ENCODE peak calls at places on chromosomes 3 and 15, in four cellular contexts. D is GM12878, C is K562, L is HepG2. G is an unnamed sample.

GRCh38 chr3:117603097-117603496 is 893.5 kb downstream of the TUSC7 start:
- DNase-seq in L (no peak), D (no peak), C (no peak), G (no peak)

GRCh38 chr3:52783211-52783555 is 5.8 kb downstream of the ITIH1 start:
- DNase-seq in L (no peak), D (no peak), C (no peak), G (no peak)

GRCh38 chr3:169286992-169287391 is 376.5 kb downstream of the MECOM start:
- DNase-seq in D (no peak), C (no peak), L (no peak), G (no peak)

GRCh38 chr3:1275495-1275894 is 182.7 kb downstream of the CNTN6 start:
- DNase-seq in D (no peak), C (no peak), L (no peak), G (no peak)

GRCh38 chr3:172530566-172530965 is 7.3 kb upstream of the TNFSF10 start:
- DNase-seq in D (no peak), L (no peak), C (peak; percentile 38), G (no peak)

GRCh38 chr3:138125548-138126221 is 6.5 kb downstream of the A4GNT start:
- DNase-seq in L (no peak), C (no peak), D (no peak), G (no peak)

GRCh38 chr3:153099131-153099530 is 62.9 kb upstream of the RAP2B start:
- DNase-seq in L (no peak), C (no peak), D (no peak), G (no peak)

GRCh38 chr3:13200465-13200864 is 127.2 kb upstream of the IQSEC1 start:
- DNase-seq in C (no peak), D (no peak), L (no peak), G (no peak)

GRCh38 chr3:95615592-95616310 is 1198.6 kb upstream of the EPHA6 start:
- DNase-seq in L (no peak), D (no peak), C (no peak), G (no peak)

GRCh38 chr3:42747581-42747980 is 25.5 kb downstream of the CCDC13 start:
- DNase-seq in C (no peak), D (no peak), L (no peak), G (no peak)

GRCh38 chr3:177693596-177693995 is 496.3 kb upstream of the TBL1XR1 start:
- DNase-seq in L (no peak), D (no peak), C (no peak), G (no peak)

GRCh38 chr15:85488997-85489396 is 108.6 kb downstream of the AKAP13 start:
- DNase-seq in D (no peak), C (no peak), L (no peak), G (no peak)

GRCh38 chr15:38696120-38696727 is 131.6 kb upstream of the RASGRP1 start:
- DNase-seq in D (no peak), L (no peak), C (no peak), G (no peak)

GRCh38 chr3:197023998-197024651 is 5.5 kb downstream of the MELTF start:
- DNase-seq in C (no peak), D (no peak), L (no peak), G (no peak)

GRCh38 chr3:167821248-167821805 is 85.8 kb downstream of the SERPINI1 start:
- DNase-seq in L (no peak), C (no peak), D (no peak), G (no peak)

GRCh38 chr3:13414040-13414729 is 5.9 kb downstream of the NUP210 start:
- DNase-seq in C (no peak), L (no peak), D (peak; percentile 89), G (no peak)

GRCh38 chr3:138042043-138042442 is 32.1 kb downstream of the CLDN18 start:
- DNase-seq in D (no peak), C (no peak), L (no peak), G (no peak)

GRCh38 chr3:45057557-45057956 is 31.5 kb downstream of the CLEC3B start:
- DNase-seq in L (no peak), C (no peak), D (no peak), G (no peak)

GRCh38 chr3:157333551-157333991 is 103.1 kb upstream of the PTX3 start:
- DNase-seq in L (no peak), C (no peak), D (no peak), G (no peak)

GRCh38 chr3:104879919-104880318 is 486.8 kb upstream of the ALCAM start:
- DNase-seq in D (no peak), L (no peak), C (no peak), G (no peak)

GRCh38 chr15:100108846-100109245 is 232.9 kb downstream of the ADAMTS17 start:
- DNase-seq in D (no peak), L (no peak), C (no peak), G (no peak)

GRCh38 chr3:55629432-55629831 is 142.3 kb upstream of the WNT5A start:
- DNase-seq in L (no peak), D (no peak), C (no peak), G (no peak)
- TF ChIP-seq SP1 in L (no peak), D (no peak), C (no peak), G (no peak)

DNA sequence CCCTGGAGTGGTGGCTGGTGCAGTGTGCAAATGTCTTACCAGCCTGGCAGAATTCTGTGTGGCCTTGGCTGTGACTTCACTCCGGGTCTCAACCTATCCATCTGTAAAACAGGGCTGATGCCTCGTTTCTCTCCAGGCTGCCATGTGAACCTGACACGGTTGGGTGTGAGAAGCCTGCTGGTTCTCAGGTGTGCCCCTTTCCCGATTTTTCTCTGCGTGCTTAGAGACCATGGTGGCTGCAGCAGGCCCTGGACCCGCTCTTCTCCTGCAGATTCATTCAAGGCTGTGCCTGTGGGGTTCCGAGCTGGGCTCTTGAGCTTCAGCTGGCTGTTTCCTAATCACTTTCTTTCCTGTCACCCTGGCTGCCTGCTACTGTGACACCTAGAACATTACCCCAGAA is 38.9 kb downstream of the EEFSEC start:
- DNase-seq in C (no peak), L (no peak), D (no peak), G (no peak)
- TF ChIP-seq BHLHE40 in C (no peak), L (no peak), D (no peak), G (no peak)

GRCh38 chr3:105944281-105944680 is 75.5 kb upstream of the CBLB start:
- DNase-seq in D (no peak), L (no peak), C (no peak), G (no peak)
- TF ChIP-seq SP1 in D (no peak), L (no peak), C (no peak), G (no peak)

DNA sequence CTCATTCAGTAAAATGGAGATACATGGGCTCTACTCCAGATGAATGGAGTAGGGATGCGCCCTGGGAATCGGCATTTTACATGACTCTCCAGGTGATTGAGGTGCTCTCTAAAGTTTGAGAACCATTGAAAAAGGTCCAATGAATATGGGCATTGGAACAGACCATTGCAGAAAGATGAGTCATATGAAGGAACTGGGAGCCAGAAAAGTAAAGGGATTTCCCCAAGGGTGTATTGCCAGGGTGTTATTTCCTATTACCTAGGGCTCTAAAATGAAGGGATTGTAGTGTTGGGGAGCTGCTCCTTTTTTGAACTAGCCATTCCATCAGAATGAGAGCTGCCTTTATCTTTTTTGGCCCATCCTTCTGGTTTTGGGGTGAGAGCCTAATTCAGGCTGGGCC is 21.7 kb downstream of the CLDN11 start:
- DNase-seq in L (no peak), C (no peak), D (no peak), G (no peak)
- TF ChIP-seq BHLHE40 in L (no peak), C (no peak), D (no peak), G (no peak)

GRCh38 chr15:29063646-29064045 is 177.9 kb downstream of the APBA2 start:
- DNase-seq in D (no peak), C (no peak), L (no peak), G (no peak)
- TF ChIP-seq SP1 in D (no peak), C (no peak), L (no peak), G (no peak)

DNA sequence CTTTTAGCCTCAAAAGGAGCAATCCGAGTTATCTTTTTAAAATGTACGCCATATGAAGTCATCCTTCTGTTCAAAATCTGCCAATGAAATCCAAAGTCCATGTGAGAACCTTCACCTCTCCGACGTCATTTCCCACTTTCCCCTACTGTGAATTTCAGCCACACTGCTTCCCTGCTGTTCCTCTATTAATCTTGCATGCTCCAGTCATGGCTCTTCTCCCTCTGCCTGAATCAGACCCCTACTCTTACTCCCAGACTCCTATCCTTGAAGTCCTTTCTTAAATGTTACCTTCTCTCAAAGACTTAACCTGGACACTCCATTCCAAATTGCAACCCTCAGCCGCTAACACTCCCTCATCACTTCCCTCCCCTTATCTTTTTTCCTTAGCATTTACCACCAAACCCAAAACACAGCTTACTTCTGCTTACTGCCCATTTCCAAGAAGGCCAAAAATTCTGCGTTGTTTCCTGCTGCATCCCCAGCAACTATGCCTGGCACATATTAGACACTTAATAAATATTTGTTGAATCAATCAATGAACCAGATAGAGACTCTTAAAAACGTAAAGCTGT is 1.2 kb downstream of the NKIRAS1 start:
- DNase-seq in D (no peak), L (peak; percentile 45), C (peak; percentile 37), G (peak; percentile 19)
- TF ChIP-seq BHLHE40 in D (no peak), L (no peak), C (no peak), G (no peak)

G was measured in HEK293T.